ENCODE peak calls at places on chromosome 7, in nine cellular contexts. H is BJ; T is CD8-positive, alpha-beta T cell; P is iPS DF 6.9; R is IMR-90; O is CD8-positive, alpha-beta memory T cell; S is foreskin fibroblast; N is AG04450; V is cardiac muscle cell. F is an unnamed sample.

GRCh38 chr7:81074406-81074805 is 155.6 kb upstream of the SEMA3C start:
- DNase-seq in P (no peak), V (no peak), T (no peak), R (no peak), S (no peak), O (no peak), N (no peak), H (no peak), F (no peak)

GRCh38 chr7:98223898-98224700 is 12.9 kb downstream of the BHLHA15 start:
- DNase-seq in N (no peak), P (no peak), O (no peak), R (no peak), V (no peak), H (no peak), S (no peak), T (no peak), F (no peak)

GRCh38 chr7:100864263-100864845 is 2.8 kb upstream of the TRIP6 start:
- DNase-seq in P (no peak), T (no peak), N (no peak), H (no peak), O (no peak), R (no peak), V (no peak), S (no peak), F (no peak)

GRCh38 chr7:21086688-21087087 is 300.0 kb upstream of the SP8 start:
- DNase-seq in P (no peak), V (no peak), R (no peak), S (no peak), T (no peak), H (no peak), N (no peak), O (no peak), F (peak; percentile 83)

GRCh38 chr7:30938435-30939316 is 25.1 kb upstream of the GHRHR start:
- DNase-seq in V (peak; percentile 87), N (peak; percentile 32), P (peak; percentile 89), S (peak; percentile 86), R (peak; percentile 58), O (peak; percentile 14), T (peak; percentile 74), H (no peak), F (peak; percentile 44)

GRCh38 chr7:95798401-95798930 is 26.1 kb downstream of the DYNC1I1 start:
- DNase-seq in S (peak; percentile 2), P (no peak), H (no peak), T (no peak), O (no peak), V (no peak), N (no peak), R (no peak), F (no peak)

GRCh38 chr7:25391295-25391861 is 163.1 kb upstream of the NPVF start:
- DNase-seq in V (peak; percentile 29), R (peak; percentile 22), N (no peak), T (no peak), P (no peak), O (no peak), H (no peak), S (peak; percentile 24), F (peak; percentile 6)

GRCh38 chr7:80153446-80153845 is 18.8 kb downstream of the GNAI1 start:
- DNase-seq in O (no peak), N (no peak), T (no peak), S (peak; percentile 64), P (no peak), V (no peak), H (no peak), R (peak; percentile 50), F (no peak)

GRCh38 chr7:23373151-23374004 is 74.2 kb downstream of the MALSU1 start:
- DNase-seq in H (no peak), P (no peak), S (peak; percentile 69), N (no peak), V (no peak), R (peak; percentile 73), T (no peak), O (no peak), F (peak; percentile 86)

GRCh38 chr7:51950811-51951210 is 634.2 kb upstream of the COBL start:
- DNase-seq in O (no peak), H (no peak), P (no peak), T (no peak), S (no peak), R (no peak), N (no peak), V (no peak), F (no peak)

GRCh38 chr7:44223362-44224114 is 22.8 kb downstream of the YKT6 start:
- DNase-seq in P (no peak), N (no peak), S (no peak), V (peak; percentile 49), R (no peak), T (no peak), O (no peak), H (no peak), F (no peak)

GRCh38 chr7:51376420-51377092 is 59.9 kb upstream of the COBL start:
- DNase-seq in S (no peak), V (no peak), T (no peak), P (no peak), N (no peak), H (no peak), R (no peak), O (no peak), F (no peak)

GRCh38 chr7:137169282-137169698 is 174.2 kb downstream of the PTN start:
- DNase-seq in S (peak; percentile 87), N (peak; percentile 55), R (peak; percentile 85), O (no peak), V (peak; percentile 86), T (no peak), H (peak; percentile 47), P (peak; percentile 71), F (peak; percentile 17)

GRCh38 chr7:69516208-69516820 is 82.0 kb upstream of the AUTS2 start:
- DNase-seq in O (no peak), H (no peak), R (no peak), V (no peak), S (no peak), N (no peak), T (no peak), P (no peak), F (no peak)

GRCh38 chr7:41297167-41297566 is 405.7 kb downstream of the INHBA start:
- DNase-seq in P (no peak), T (no peak), O (no peak), R (no peak), H (no peak), N (no peak), S (peak; percentile 13), V (no peak), F (no peak)

GRCh38 chr7:127350586-127350985 is 41.9 kb downstream of the ZNF800 start:
- DNase-seq in H (no peak), N (no peak), R (no peak), V (no peak), S (no peak), P (no peak), O (no peak), T (no peak), F (no peak)

GRCh38 chr7:6644728-6645127 is 7.6 kb downstream of the ZNF316 start:
- DNase-seq in H (no peak), T (no peak), N (no peak), S (no peak), V (no peak), P (no peak), O (no peak), R (no peak), F (no peak)
- H3K4me3 ChIP-seq in H (no peak overlapping the region), T (no peak overlapping the region), N (no peak overlapping the region), S (no peak overlapping the region), V (no peak overlapping the region), P (no peak overlapping the region), O (no peak overlapping the region), R (no peak overlapping the region), F (no peak overlapping the region)

DNA sequence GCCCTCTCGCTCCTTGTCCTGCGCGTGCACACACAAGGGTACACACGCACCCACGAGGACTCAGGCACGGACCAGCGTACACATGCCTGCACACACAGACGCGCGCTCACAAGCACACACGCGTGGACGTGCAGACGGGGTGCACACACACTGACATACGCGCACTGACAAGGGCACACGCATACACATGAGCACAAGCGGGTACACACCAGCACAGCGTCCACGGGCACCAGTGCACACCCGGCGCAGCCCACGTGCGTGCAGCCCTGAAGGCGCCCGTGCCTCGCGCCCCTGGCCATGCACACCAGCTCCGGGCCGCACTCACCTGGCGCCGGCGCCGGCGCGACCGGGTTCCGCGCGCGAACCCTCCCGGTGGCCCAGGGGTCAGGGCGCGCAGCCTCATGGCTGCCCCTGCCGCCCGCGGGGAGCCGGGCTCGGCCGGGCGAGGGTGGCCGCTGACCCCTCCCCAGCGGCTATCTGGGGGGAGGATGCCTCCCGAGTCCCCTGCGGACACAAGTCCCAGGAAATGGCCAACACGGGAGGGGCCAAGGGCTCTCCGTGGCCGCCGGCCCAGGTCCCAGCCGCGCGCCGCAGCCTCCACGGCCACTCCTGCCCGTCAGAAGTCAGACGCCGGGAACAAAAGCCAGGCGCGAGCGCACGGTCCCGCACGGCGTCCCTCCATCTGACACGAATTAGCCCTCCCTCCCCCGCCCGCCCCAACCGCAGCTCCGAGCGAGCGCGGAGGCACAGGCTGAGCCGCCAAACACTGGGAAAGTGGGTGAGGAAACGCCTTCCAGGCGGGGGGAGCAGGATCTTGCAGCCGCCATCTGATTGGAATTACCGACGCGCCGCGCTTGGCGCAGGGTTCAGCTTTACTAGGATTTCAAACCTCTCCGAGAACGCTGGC is 45.0 kb downstream of the TNS3 start:
- DNase-seq in R (peak; percentile 76), H (peak; percentile 58), V (peak; percentile 20), S (peak; percentile 96), P (no peak), T (no peak), N (peak; percentile 37), O (no peak), F (no peak)
- H3K4me3 ChIP-seq in R (peak overlapping the region; percentile 11), H (peak overlapping the region; percentile 67), V (peak overlapping the region; percentile 22), S (peak overlapping the region; percentile 65), P (peak overlapping the region; percentile 3), T (no peak overlapping the region), N (peak overlapping the region; percentile 58), O (no peak overlapping the region), F (no peak overlapping the region)

GRCh38 chr7:152925412-152926147 is 166.0 kb downstream of the ACTR3B start:
- DNase-seq in O (no peak), S (no peak), V (peak; percentile 81), T (no peak), N (no peak), R (no peak), P (peak; percentile 37), H (no peak), F (no peak)
- H3K4me3 ChIP-seq in O (no peak overlapping the region), S (no peak overlapping the region), V (peak overlapping the region; percentile 46), T (no peak overlapping the region), N (no peak overlapping the region), R (no peak overlapping the region), P (peak overlapping the region; percentile 87), H (no peak overlapping the region), F (no peak overlapping the region)

GRCh38 chr7:35037211-35037525 is at the start of gene DPY19L1:
- DNase-seq in H (no peak), P (no peak), R (no peak), S (no peak), O (no peak), T (no peak), V (no peak), N (no peak), F (no peak)

GRCh38 chr7:35036361-35037171 is 719 bp downstream of the DPY19L1 start:
- DNase-seq in T (peak; percentile 57), R (peak; percentile 53), N (no peak), V (peak; percentile 87), H (no peak), S (peak; percentile 82), P (no peak), O (peak; percentile 37), F (no peak)

GRCh38 chr7:35038340-35038738 is 1.1 kb upstream of the DPY19L1 start:
- DNase-seq in V (no peak), T (no peak), H (no peak), N (no peak), P (no peak), O (no peak), R (no peak), S (no peak), F (no peak)

GRCh38 chr7:35037526-35038339 is 448 bp upstream of the DPY19L1 start:
- DNase-seq in P (no peak), R (peak; percentile 94), V (peak; percentile 96), N (peak; percentile 81), S (peak; percentile 99), O (peak; percentile 91), H (peak; percentile 55), T (peak; percentile 95), F (peak; percentile 70)

GRCh38 chr7:35035511-35035921 is 1.8 kb downstream of the DPY19L1 start:
- DNase-seq in R (peak; percentile 56), V (peak; percentile 35), O (peak; percentile 1), N (no peak), S (peak; percentile 46), T (no peak), P (no peak), H (no peak), F (no peak)
- H3K4me3 ChIP-seq in R (peak overlapping the region; percentile 22), V (peak overlapping the region; percentile 93), O (peak overlapping the region; percentile 70), N (peak overlapping the region; percentile 76), S (peak overlapping the region; percentile 87), T (no peak overlapping the region), P (no peak overlapping the region), H (peak overlapping the region; percentile 5), F (no peak overlapping the region)